ENCODE peak calls at places on chromosome 2, in ten cellular contexts. One of them, this sample, is unnamed.
A peak's percentile ranks its signal among the peaks of the same experiment; 100 is the strongest.

GRCh38 chr2:20353597-20353996 is 3.0 kb upstream of the PUM2 start:
- DNase-seq in lower lobe of right lung: no peak
- DNase-seq in adipocyte: no peak
- DNase-seq in activated CD8-positive, alpha-beta memory T cell treated with anti-CD3 and anti-CD28 coated beads, Interleukin-2, amount 50 U/mL, for 48 hours: no peak
- DNase-seq in IMR-90: no peak
- DNase-seq in endothelial cell: no peak
- DNase-seq in WTC11: no peak
- DNase-seq in neural crest cell: no peak
- DNase-seq in PC-3: peak; percentile 18
- DNase-seq in astrocyte of the spinal cord: no peak
- DNase-seq in this sample: no peak

GRCh38 chr2:235802542-235802941 is 308.7 kb downstream of the AGAP1 start:
- DNase-seq in lower lobe of right lung: no peak
- DNase-seq in adipocyte: no peak
- DNase-seq in activated CD8-positive, alpha-beta memory T cell treated with anti-CD3 and anti-CD28 coated beads, Interleukin-2, amount 50 U/mL, for 48 hours: no peak
- DNase-seq in IMR-90: no peak
- DNase-seq in endothelial cell: no peak
- DNase-seq in WTC11: no peak
- DNase-seq in neural crest cell: no peak
- DNase-seq in PC-3: no peak
- DNase-seq in astrocyte of the spinal cord: no peak
- DNase-seq in this sample: no peak

GRCh38 chr2:260507-261161 is 3.2 kb downstream of the SH3YL1 start:
- DNase-seq in lower lobe of right lung: no peak
- DNase-seq in adipocyte: no peak
- DNase-seq in activated CD8-positive, alpha-beta memory T cell treated with anti-CD3 and anti-CD28 coated beads, Interleukin-2, amount 50 U/mL, for 48 hours: no peak
- DNase-seq in IMR-90: peak; percentile 86
- DNase-seq in endothelial cell: no peak
- DNase-seq in WTC11: no peak
- DNase-seq in neural crest cell: no peak
- DNase-seq in PC-3: peak; percentile 19
- DNase-seq in astrocyte of the spinal cord: no peak
- DNase-seq in this sample: no peak

GRCh38 chr2:170878061-170878460 is 51.0 kb upstream of the GORASP2 start:
- DNase-seq in lower lobe of right lung: no peak
- DNase-seq in adipocyte: no peak
- DNase-seq in activated CD8-positive, alpha-beta memory T cell treated with anti-CD3 and anti-CD28 coated beads, Interleukin-2, amount 50 U/mL, for 48 hours: no peak
- DNase-seq in IMR-90: peak; percentile 39
- DNase-seq in endothelial cell: no peak
- DNase-seq in WTC11: no peak
- DNase-seq in neural crest cell: no peak
- DNase-seq in PC-3: peak; percentile 79
- DNase-seq in astrocyte of the spinal cord: peak; percentile 17
- DNase-seq in this sample: no peak

GRCh38 chr2:54483426-54483825 is 27.3 kb downstream of the SPTBN1 start:
- DNase-seq in lower lobe of right lung: no peak
- DNase-seq in adipocyte: no peak
- DNase-seq in activated CD8-positive, alpha-beta memory T cell treated with anti-CD3 and anti-CD28 coated beads, Interleukin-2, amount 50 U/mL, for 48 hours: no peak
- DNase-seq in IMR-90: no peak
- DNase-seq in endothelial cell: no peak
- DNase-seq in WTC11: no peak
- DNase-seq in neural crest cell: no peak
- DNase-seq in PC-3: peak; percentile 38
- DNase-seq in astrocyte of the spinal cord: peak; percentile 62
- DNase-seq in this sample: no peak

GRCh38 chr2:42810971-42811865 is 18.8 kb upstream of the HAAO start:
- DNase-seq in lower lobe of right lung: peak; percentile 61
- DNase-seq in adipocyte: peak; percentile 59
- DNase-seq in activated CD8-positive, alpha-beta memory T cell treated with anti-CD3 and anti-CD28 coated beads, Interleukin-2, amount 50 U/mL, for 48 hours: no peak
- DNase-seq in IMR-90: peak; percentile 35
- DNase-seq in endothelial cell: peak; percentile 58
- DNase-seq in WTC11: peak; percentile 71
- DNase-seq in neural crest cell: peak; percentile 41
- DNase-seq in PC-3: no peak
- DNase-seq in astrocyte of the spinal cord: peak; percentile 50
- DNase-seq in this sample: no peak

GRCh38 chr2:237889811-237890210 is 30.4 kb downstream of the RAMP1 start:
- DNase-seq in lower lobe of right lung: peak; percentile 27
- DNase-seq in adipocyte: no peak
- DNase-seq in activated CD8-positive, alpha-beta memory T cell treated with anti-CD3 and anti-CD28 coated beads, Interleukin-2, amount 50 U/mL, for 48 hours: no peak
- DNase-seq in IMR-90: no peak
- DNase-seq in endothelial cell: no peak
- DNase-seq in WTC11: no peak
- DNase-seq in neural crest cell: no peak
- DNase-seq in PC-3: no peak
- DNase-seq in astrocyte of the spinal cord: no peak
- DNase-seq in this sample: peak; percentile 27

GRCh38 chr2:179454443-179455218 is 190.0 kb upstream of the SESTD1 start:
- DNase-seq in lower lobe of right lung: no peak
- DNase-seq in adipocyte: peak; percentile 80
- DNase-seq in activated CD8-positive, alpha-beta memory T cell treated with anti-CD3 and anti-CD28 coated beads, Interleukin-2, amount 50 U/mL, for 48 hours: no peak
- DNase-seq in IMR-90: peak; percentile 98
- DNase-seq in endothelial cell: no peak
- DNase-seq in WTC11: no peak
- DNase-seq in neural crest cell: no peak
- DNase-seq in PC-3: peak; percentile 91
- DNase-seq in astrocyte of the spinal cord: peak; percentile 95
- DNase-seq in this sample: no peak

GRCh38 chr2:8320305-8320704 is 361.6 kb upstream of the ID2 start:
- DNase-seq in lower lobe of right lung: no peak
- DNase-seq in adipocyte: no peak
- DNase-seq in activated CD8-positive, alpha-beta memory T cell treated with anti-CD3 and anti-CD28 coated beads, Interleukin-2, amount 50 U/mL, for 48 hours: no peak
- DNase-seq in IMR-90: no peak
- DNase-seq in endothelial cell: no peak
- DNase-seq in WTC11: no peak
- DNase-seq in neural crest cell: no peak
- DNase-seq in PC-3: no peak
- DNase-seq in astrocyte of the spinal cord: no peak
- DNase-seq in this sample: no peak

GRCh38 chr2:11406492-11407381 is 59.2 kb downstream of the E2F6 start:
- DNase-seq in lower lobe of right lung: no peak
- DNase-seq in adipocyte: peak; percentile 83
- DNase-seq in activated CD8-positive, alpha-beta memory T cell treated with anti-CD3 and anti-CD28 coated beads, Interleukin-2, amount 50 U/mL, for 48 hours: no peak
- DNase-seq in IMR-90: peak; percentile 93
- DNase-seq in endothelial cell: no peak
- DNase-seq in WTC11: no peak
- DNase-seq in neural crest cell: no peak
- DNase-seq in PC-3: peak; percentile 43
- DNase-seq in astrocyte of the spinal cord: peak; percentile 75
- DNase-seq in this sample: no peak

GRCh38 chr2:85019121-85019520 is 48.2 kb downstream of the KCMF1 start:
- DNase-seq in lower lobe of right lung: no peak
- DNase-seq in adipocyte: no peak
- DNase-seq in activated CD8-positive, alpha-beta memory T cell treated with anti-CD3 and anti-CD28 coated beads, Interleukin-2, amount 50 U/mL, for 48 hours: no peak
- DNase-seq in IMR-90: no peak
- DNase-seq in endothelial cell: no peak
- DNase-seq in WTC11: no peak
- DNase-seq in neural crest cell: no peak
- DNase-seq in PC-3: peak; percentile 96
- DNase-seq in astrocyte of the spinal cord: no peak
- DNase-seq in this sample: no peak

GRCh38 chr2:42327125-42327524 is 33.9 kb downstream of the COX7A2L start:
- DNase-seq in lower lobe of right lung: no peak
- DNase-seq in adipocyte: no peak
- DNase-seq in activated CD8-positive, alpha-beta memory T cell treated with anti-CD3 and anti-CD28 coated beads, Interleukin-2, amount 50 U/mL, for 48 hours: no peak
- DNase-seq in IMR-90: no peak
- DNase-seq in endothelial cell: no peak
- DNase-seq in WTC11: no peak
- DNase-seq in neural crest cell: no peak
- DNase-seq in PC-3: peak; percentile 57
- DNase-seq in astrocyte of the spinal cord: no peak
- DNase-seq in this sample: no peak

GRCh38 chr2:216829533-216829932 is 30.3 kb downstream of the TNP1 start:
- DNase-seq in lower lobe of right lung: peak; percentile 53
- DNase-seq in adipocyte: peak; percentile 14
- DNase-seq in activated CD8-positive, alpha-beta memory T cell treated with anti-CD3 and anti-CD28 coated beads, Interleukin-2, amount 50 U/mL, for 48 hours: no peak
- DNase-seq in IMR-90: peak; percentile 63
- DNase-seq in endothelial cell: no peak
- DNase-seq in WTC11: no peak
- DNase-seq in neural crest cell: no peak
- DNase-seq in PC-3: peak; percentile 35
- DNase-seq in astrocyte of the spinal cord: peak; percentile 40
- DNase-seq in this sample: no peak

GRCh38 chr2:202098336-202098735 is 25.3 kb downstream of the KIAA2012 start:
- DNase-seq in lower lobe of right lung: no peak
- DNase-seq in adipocyte: no peak
- DNase-seq in activated CD8-positive, alpha-beta memory T cell treated with anti-CD3 and anti-CD28 coated beads, Interleukin-2, amount 50 U/mL, for 48 hours: no peak
- DNase-seq in IMR-90: peak; percentile 53
- DNase-seq in endothelial cell: no peak
- DNase-seq in WTC11: no peak
- DNase-seq in neural crest cell: no peak
- DNase-seq in PC-3: no peak
- DNase-seq in astrocyte of the spinal cord: no peak
- DNase-seq in this sample: no peak

GRCh38 chr2:190854726-190855125 is 25.9 kb upstream of the GLS start:
- DNase-seq in lower lobe of right lung: no peak
- DNase-seq in adipocyte: no peak
- DNase-seq in activated CD8-positive, alpha-beta memory T cell treated with anti-CD3 and anti-CD28 coated beads, Interleukin-2, amount 50 U/mL, for 48 hours: no peak
- DNase-seq in IMR-90: no peak
- DNase-seq in endothelial cell: no peak
- DNase-seq in WTC11: no peak
- DNase-seq in neural crest cell: no peak
- DNase-seq in PC-3: no peak
- DNase-seq in astrocyte of the spinal cord: no peak
- DNase-seq in this sample: no peak

GRCh38 chr2:198162276-198162675 is 357.9 kb downstream of the PLCL1 start:
- DNase-seq in lower lobe of right lung: no peak
- DNase-seq in adipocyte: no peak
- DNase-seq in activated CD8-positive, alpha-beta memory T cell treated with anti-CD3 and anti-CD28 coated beads, Interleukin-2, amount 50 U/mL, for 48 hours: no peak
- DNase-seq in IMR-90: no peak
- DNase-seq in endothelial cell: no peak
- DNase-seq in WTC11: no peak
- DNase-seq in neural crest cell: no peak
- DNase-seq in PC-3: no peak
- DNase-seq in astrocyte of the spinal cord: no peak
- DNase-seq in this sample: no peak

GRCh38 chr2:193156480-193156879 is 961.7 kb upstream of the TMEFF2 start:
- DNase-seq in lower lobe of right lung: no peak
- DNase-seq in adipocyte: no peak
- DNase-seq in activated CD8-positive, alpha-beta memory T cell treated with anti-CD3 and anti-CD28 coated beads, Interleukin-2, amount 50 U/mL, for 48 hours: no peak
- DNase-seq in IMR-90: no peak
- DNase-seq in endothelial cell: no peak
- DNase-seq in WTC11: no peak
- DNase-seq in neural crest cell: no peak
- DNase-seq in PC-3: no peak
- DNase-seq in astrocyte of the spinal cord: no peak
- DNase-seq in this sample: no peak

GRCh38 chr2:234836251-234836650 is 115.6 kb upstream of the SH3BP4 start:
- DNase-seq in lower lobe of right lung: no peak
- DNase-seq in adipocyte: peak; percentile 3
- DNase-seq in activated CD8-positive, alpha-beta memory T cell treated with anti-CD3 and anti-CD28 coated beads, Interleukin-2, amount 50 U/mL, for 48 hours: no peak
- DNase-seq in IMR-90: no peak
- DNase-seq in endothelial cell: no peak
- DNase-seq in WTC11: no peak
- DNase-seq in neural crest cell: no peak
- DNase-seq in PC-3: no peak
- DNase-seq in astrocyte of the spinal cord: no peak
- DNase-seq in this sample: no peak

GRCh38 chr2:151827564-151828142 is 568 bp downstream of the ARL5A start:
- DNase-seq in lower lobe of right lung: no peak
- DNase-seq in adipocyte: peak; percentile 57
- DNase-seq in activated CD8-positive, alpha-beta memory T cell treated with anti-CD3 and anti-CD28 coated beads, Interleukin-2, amount 50 U/mL, for 48 hours: peak; percentile 75
- DNase-seq in IMR-90: peak; percentile 16
- DNase-seq in endothelial cell: peak; percentile 18
- DNase-seq in WTC11: peak; percentile 18
- DNase-seq in neural crest cell: peak; percentile 9
- DNase-seq in PC-3: peak; percentile 14
- DNase-seq in astrocyte of the spinal cord: peak; percentile 31
- DNase-seq in this sample: no peak

GRCh38 chr2:224747765-224748164 is 31.6 kb upstream of the CCDC195 start:
- DNase-seq in lower lobe of right lung: no peak
- DNase-seq in adipocyte: no peak
- DNase-seq in activated CD8-positive, alpha-beta memory T cell treated with anti-CD3 and anti-CD28 coated beads, Interleukin-2, amount 50 U/mL, for 48 hours: no peak
- DNase-seq in IMR-90: no peak
- DNase-seq in endothelial cell: no peak
- DNase-seq in WTC11: no peak
- DNase-seq in neural crest cell: no peak
- DNase-seq in PC-3: no peak
- DNase-seq in astrocyte of the spinal cord: no peak
- DNase-seq in this sample: no peak

This sample was measured in chondrocyte.